ENCODE peak calls at places on chromosomes 6 and 20, in five cellular contexts. One of them, this sample, is unnamed.

GRCh38 chr6:17031961-17032360 is 69.9 kb upstream of the STMND1 start:
- DNase-seq in SW480: no peak
- DNase-seq in fibroblast of gingiva: no peak
- DNase-seq in DMS 273 treated with DMSO at 0.1 percent for 48 hours: no peak
- DNase-seq in WERI-Rb-1: no peak
- DNase-seq in this sample: no peak

GRCh38 chr6:125957845-125958244 is 1.3 kb downstream of the HINT3 start:
- DNase-seq in fibroblast of gingiva: peak; percentile 69
- DNase-seq in WERI-Rb-1: no peak
- DNase-seq in DMS 273 treated with DMSO at 0.1 percent for 48 hours: no peak
- DNase-seq in SW480: peak; percentile 45
- DNase-seq in this sample: no peak

GRCh38 chr6:166946125-166946524 is 10.2 kb downstream of the RNASET2 start:
- DNase-seq in fibroblast of gingiva: no peak
- DNase-seq in SW480: no peak
- DNase-seq in WERI-Rb-1: no peak
- DNase-seq in DMS 273 treated with DMSO at 0.1 percent for 48 hours: no peak
- DNase-seq in this sample: no peak

GRCh38 chr6:35318200-35318844 is 20.7 kb downstream of the DEF6 start:
- DNase-seq in SW480: peak; percentile 30
- DNase-seq in fibroblast of gingiva: peak; percentile 62
- DNase-seq in WERI-Rb-1: peak; percentile 97
- DNase-seq in DMS 273 treated with DMSO at 0.1 percent for 48 hours: peak; percentile 50
- DNase-seq in this sample: peak; percentile 73

GRCh38 chr6:11606287-11606686 is 68.7 kb downstream of the TMEM170B start:
- DNase-seq in WERI-Rb-1: no peak
- DNase-seq in DMS 273 treated with DMSO at 0.1 percent for 48 hours: no peak
- DNase-seq in SW480: no peak
- DNase-seq in fibroblast of gingiva: no peak
- DNase-seq in this sample: no peak

GRCh38 chr6:119077643-119078448 is 618 bp downstream of the FAM184A start:
- DNase-seq in WERI-Rb-1: peak; percentile 61
- DNase-seq in SW480: peak; percentile 32
- DNase-seq in DMS 273 treated with DMSO at 0.1 percent for 48 hours: peak; percentile 50
- DNase-seq in fibroblast of gingiva: peak; percentile 2
- DNase-seq in this sample: peak; percentile 23

GRCh38 chr20:31869942-31870702 is at the start of the genes DUSP15 and TTLL9:
- DNase-seq in WERI-Rb-1: peak; percentile 60
- DNase-seq in fibroblast of gingiva: no peak
- DNase-seq in DMS 273 treated with DMSO at 0.1 percent for 48 hours: no peak
- DNase-seq in SW480: peak; percentile 69
- DNase-seq in this sample: peak; percentile 37

GRCh38 chr6:2684059-2684749 is 66.5 kb downstream of the MYLK4 start:
- DNase-seq in WERI-Rb-1: no peak
- DNase-seq in SW480: peak; percentile 86
- DNase-seq in fibroblast of gingiva: no peak
- DNase-seq in DMS 273 treated with DMSO at 0.1 percent for 48 hours: no peak
- DNase-seq in this sample: no peak

GRCh38 chr6:82882363-82883033 is 183.1 kb downstream of the UBE3D start:
- DNase-seq in DMS 273 treated with DMSO at 0.1 percent for 48 hours: no peak
- DNase-seq in fibroblast of gingiva: no peak
- DNase-seq in WERI-Rb-1: no peak
- DNase-seq in SW480: no peak
- DNase-seq in this sample: no peak

GRCh38 chr6:33999567-33999966 is 146.3 kb downstream of the GRM4 start:
- DNase-seq in fibroblast of gingiva: no peak
- DNase-seq in WERI-Rb-1: no peak
- DNase-seq in DMS 273 treated with DMSO at 0.1 percent for 48 hours: no peak
- DNase-seq in SW480: no peak
- DNase-seq in this sample: no peak

GRCh38 chr6:17017416-17017815 is 84.4 kb upstream of the STMND1 start:
- DNase-seq in SW480: peak; percentile 8
- DNase-seq in fibroblast of gingiva: no peak
- DNase-seq in DMS 273 treated with DMSO at 0.1 percent for 48 hours: no peak
- DNase-seq in WERI-Rb-1: no peak
- DNase-seq in this sample: no peak

GRCh38 chr6:30842754-30843610 is 41.3 kb upstream of the DDR1 start:
- DNase-seq in WERI-Rb-1: no peak
- DNase-seq in fibroblast of gingiva: no peak
- DNase-seq in SW480: no peak
- DNase-seq in DMS 273 treated with DMSO at 0.1 percent for 48 hours: peak; percentile 41
- DNase-seq in this sample: no peak

GRCh38 chr20:36305602-36306556 is at the start of gene DLGAP4:
- DNase-seq in WERI-Rb-1: no peak
- DNase-seq in fibroblast of gingiva: no peak
- DNase-seq in DMS 273 treated with DMSO at 0.1 percent for 48 hours: no peak
- DNase-seq in SW480: no peak
- DNase-seq in this sample: no peak

GRCh38 chr6:127539292-127539691 is 20.2 kb upstream of the MTCL3 start:
- DNase-seq in WERI-Rb-1: no peak
- DNase-seq in SW480: peak; percentile 56
- DNase-seq in DMS 273 treated with DMSO at 0.1 percent for 48 hours: no peak
- DNase-seq in fibroblast of gingiva: peak; percentile 32
- DNase-seq in this sample: peak; percentile 12

GRCh38 chr6:29663300-29664039 is 6.6 kb downstream of the MOG start:
- DNase-seq in DMS 273 treated with DMSO at 0.1 percent for 48 hours: no peak
- DNase-seq in WERI-Rb-1: no peak
- DNase-seq in SW480: no peak
- DNase-seq in fibroblast of gingiva: no peak
- DNase-seq in this sample: no peak

GRCh38 chr6:168574699-168575195 is 133.8 kb downstream of the SMOC2 start:
- DNase-seq in fibroblast of gingiva: no peak
- DNase-seq in DMS 273 treated with DMSO at 0.1 percent for 48 hours: no peak
- DNase-seq in SW480: peak; percentile 14
- DNase-seq in WERI-Rb-1: peak; percentile 38
- DNase-seq in this sample: no peak

GRCh38 chr6:148869589-148869988 is 122.8 kb downstream of the UST start:
- DNase-seq in DMS 273 treated with DMSO at 0.1 percent for 48 hours: no peak
- DNase-seq in WERI-Rb-1: no peak
- DNase-seq in fibroblast of gingiva: peak; percentile 57
- DNase-seq in SW480: no peak
- DNase-seq in this sample: no peak

GRCh38 chr6:118912646-118913045 is 18.7 kb downstream of the ASF1A start:
- DNase-seq in fibroblast of gingiva: no peak
- DNase-seq in SW480: no peak
- DNase-seq in DMS 273 treated with DMSO at 0.1 percent for 48 hours: peak; percentile 98
- DNase-seq in WERI-Rb-1: peak; percentile 83
- DNase-seq in this sample: no peak

GRCh38 chr20:4062721-4063606 is 47.6 kb upstream of the RNF24 start:
- DNase-seq in fibroblast of gingiva: no peak
- DNase-seq in SW480: no peak
- DNase-seq in WERI-Rb-1: no peak
- DNase-seq in DMS 273 treated with DMSO at 0.1 percent for 48 hours: no peak
- DNase-seq in this sample: no peak

GRCh38 chr20:11144114-11144513 is 470.3 kb upstream of the JAG1 start:
- DNase-seq in DMS 273 treated with DMSO at 0.1 percent for 48 hours: no peak
- DNase-seq in WERI-Rb-1: no peak
- DNase-seq in fibroblast of gingiva: peak; percentile 82
- DNase-seq in SW480: no peak
- DNase-seq in this sample: no peak

GRCh38 chr6:26220353-26220970 is 133.2 kb downstream of the HFE start:
- DNase-seq in SW480: no peak
- DNase-seq in fibroblast of gingiva: no peak
- DNase-seq in DMS 273 treated with DMSO at 0.1 percent for 48 hours: no peak
- DNase-seq in WERI-Rb-1: no peak
- DNase-seq in this sample: no peak

GRCh38 chr6:73879894-73880293 is 183.9 kb downstream of the CD109 start:
- DNase-seq in WERI-Rb-1: no peak
- DNase-seq in SW480: no peak
- DNase-seq in fibroblast of gingiva: peak; percentile 37
- DNase-seq in DMS 273 treated with DMSO at 0.1 percent for 48 hours: no peak
- DNase-seq in this sample: no peak